ENCODE peak calls at places on chromosomes 5 and 9, in five cellular contexts. Z, V, E, J and F are unnamed samples.

GRCh38 chr5:37658440-37658839 is 181.4 kb downstream of the GDNF start:
- DNase-seq in E (no peak), V (no peak), J (no peak), Z (no peak), F (no peak)

GRCh38 chr9:124342946-124343485 is 72.2 kb downstream of the PSMB7 start:
- DNase-seq in J (no peak), E (peak; percentile 77), V (no peak), Z (peak; percentile 73), F (no peak)

GRCh38 chr9:109422641-109423040 is 75.5 kb downstream of the PTPN3 start:
- DNase-seq in Z (no peak), E (no peak), V (no peak), J (no peak), F (no peak)

GRCh38 chr5:122149691-122150090 is 20.3 kb downstream of the ZNF474 start:
- DNase-seq in J (no peak), Z (no peak), V (no peak), E (no peak), F (no peak)

GRCh38 chr5:133225671-133226152 is 173.9 kb downstream of the HSPA4 start:
- DNase-seq in E (no peak), Z (no peak), J (no peak), V (no peak), F (no peak)

GRCh38 chr5:30390095-30390494 is 803.4 kb upstream of the CDH6 start:
- DNase-seq in J (no peak), V (no peak), Z (no peak), E (no peak), F (no peak)

GRCh38 chr9:5186416-5187169 is 1.2 kb upstream of the INSL6 start:
- DNase-seq in E (no peak), J (no peak), Z (no peak), V (peak; percentile 48), F (no peak)

GRCh38 chr5:139738193-139738592 is 57.4 kb upstream of the PSD2 start:
- DNase-seq in V (no peak), J (no peak), Z (no peak), E (no peak), F (no peak)

GRCh38 chr5:138983984-138984383 is 108.8 kb upstream of the LRRTM2 start:
- DNase-seq in V (no peak), E (no peak), Z (no peak), J (no peak), F (no peak)

GRCh38 chr9:115891929-115892328 is 261.7 kb upstream of the PAPPA start:
- DNase-seq in V (no peak), J (no peak), E (no peak), Z (no peak), F (no peak)

GRCh38 chr5:181133610-181134231 is 2.8 kb upstream of the OR2V1 start:
- DNase-seq in J (no peak), Z (peak; percentile 88), V (peak; percentile 29), E (no peak), F (no peak)

GRCh38 chr5:127359502-127359901 is 68.9 kb downstream of the MEGF10 start:
- DNase-seq in E (no peak), J (no peak), V (no peak), Z (no peak), F (no peak)

GRCh38 chr9:33106827-33107621 is 30.6 kb upstream of the SMU1 start:
- DNase-seq in V (no peak), Z (peak; percentile 67), J (no peak), E (no peak), F (no peak)

GRCh38 chr9:114092336-114092735 is 6.8 kb downstream of the KIF12 start:
- DNase-seq in E (no peak), V (no peak), Z (no peak), J (no peak), F (peak; percentile 53)

GRCh38 chr9:136831720-136832104 is 10.6 kb upstream of the AJM1 start:
- DNase-seq in Z (peak; percentile 56), E (peak; percentile 28), J (no peak), V (no peak), F (no peak)

DNA sequence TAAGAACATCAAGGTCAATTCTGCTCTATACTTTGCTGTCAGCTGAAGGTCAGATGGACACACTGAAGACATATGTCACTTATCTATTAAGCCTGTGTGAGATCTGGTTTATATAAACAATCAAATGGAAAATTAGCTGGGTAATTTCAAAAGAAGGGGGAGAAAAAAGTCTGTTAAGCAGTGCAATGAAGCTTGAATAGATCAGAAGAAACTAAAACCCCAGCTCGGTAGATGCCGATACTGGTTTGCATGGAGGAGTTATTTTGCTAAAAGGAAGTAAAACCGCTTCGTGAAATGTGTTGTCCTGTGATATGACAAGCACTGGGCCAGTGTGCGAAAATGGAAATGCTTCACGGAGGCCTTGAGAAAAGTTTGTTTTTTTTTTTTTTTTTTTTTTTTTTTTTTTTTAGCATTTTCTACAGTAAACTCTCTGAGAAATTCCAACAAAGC is 148.8 kb downstream of the MEF2C start:
- DNase-seq in Z (no peak), J (no peak), V (no peak), E (peak; percentile 63), F (no peak)
- TF ChIP-seq POLR2A in Z (no peak), J (no peak), V (no peak), E (no peak), F (no peak)

GRCh38 chr9:138116521-138116920 is 238.9 kb downstream of the CACNA1B start:
- DNase-seq in E (no peak), V (no peak), J (no peak), Z (no peak), F (no peak)
- TF ChIP-seq CTCF in E (no peak), V (no peak), J (no peak), Z (no peak), F (no peak)

DNA sequence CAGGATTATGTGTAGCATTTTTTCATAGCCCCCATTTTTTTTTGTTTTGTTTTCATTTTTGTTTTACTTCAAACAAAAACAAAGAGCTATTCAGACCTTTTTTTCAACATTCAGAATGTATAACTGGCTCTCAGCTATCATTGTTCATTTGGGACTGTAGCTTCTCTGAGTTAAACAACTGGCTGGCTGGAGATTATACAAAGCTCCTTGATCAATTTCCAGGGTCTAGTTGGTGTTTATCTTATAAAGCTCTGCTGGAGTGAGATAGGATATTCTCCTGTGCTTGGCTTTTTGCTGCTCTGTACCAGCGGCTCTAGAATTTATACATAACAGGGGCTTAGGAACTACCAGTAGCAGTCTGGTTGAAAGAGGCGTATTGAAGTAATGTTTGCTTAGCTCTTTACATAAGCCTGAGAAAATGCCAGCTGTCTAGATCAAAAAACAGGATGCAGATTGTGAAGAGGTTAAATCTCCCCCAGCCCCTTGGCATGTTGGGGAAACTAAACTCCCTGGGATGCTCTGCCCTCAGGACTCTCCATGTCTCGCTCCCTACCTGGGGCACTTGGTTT is 15.2 kb downstream of the GARNL3 start:
- DNase-seq in Z (no peak), V (no peak), J (no peak), E (no peak), F (no peak)
- TF ChIP-seq POLR2A in Z (no peak), V (no peak), J (no peak), E (no peak), F (no peak)

DNA sequence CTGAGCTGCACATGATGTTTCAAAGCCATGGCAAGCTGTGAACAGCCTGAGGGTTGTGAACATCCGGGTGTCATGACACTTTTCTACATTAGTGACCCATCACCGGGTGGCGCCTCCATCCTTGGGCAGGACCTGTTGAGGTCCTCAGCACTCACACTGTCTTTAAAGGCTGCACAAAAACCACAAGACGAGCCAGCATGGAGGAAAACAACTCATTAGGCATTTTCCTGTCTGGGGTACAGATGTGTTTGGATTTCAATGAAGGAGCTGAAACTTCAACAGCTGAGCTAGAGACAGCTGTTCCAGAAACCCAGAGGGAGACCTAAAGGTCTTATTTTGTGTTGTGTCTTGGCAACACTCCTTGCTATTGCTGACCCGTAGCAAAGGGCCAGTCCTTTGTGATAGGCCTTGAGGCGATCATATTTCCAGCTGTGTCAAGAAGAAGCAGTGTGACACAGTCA is 151.9 kb upstream of the VLDLR start:
- DNase-seq in Z (no peak), E (peak; percentile 65), J (no peak), V (no peak), F (no peak)
- TF ChIP-seq CTCF in Z (peak; percentile 10), E (no peak), J (peak; percentile 14), V (peak; percentile 12), F (no peak)

GRCh38 chr9:95511232-95511951 is 5.4 kb downstream of the PTCH1 start:
- DNase-seq in V (no peak), Z (no peak), E (peak; percentile 85), J (peak; percentile 92), F (peak; percentile 82)

GRCh38 chr9:95509851-95510529 is 6.8 kb downstream of the PTCH1 start:
- DNase-seq in V (no peak), Z (no peak), J (no peak), E (peak; percentile 51), F (no peak)

GRCh38 chr9:95508968-95509850 is 7.6 kb downstream of the PTCH1 start:
- DNase-seq in E (peak; percentile 84), V (peak; percentile 69), J (peak; percentile 82), Z (peak; percentile 85), F (peak; percentile 89)

GRCh38 chr9:95511952-95512750 is 4.6 kb downstream of the PTCH1 start:
- DNase-seq in J (peak; percentile 64), E (no peak), Z (no peak), V (no peak), F (no peak)

DNA sequence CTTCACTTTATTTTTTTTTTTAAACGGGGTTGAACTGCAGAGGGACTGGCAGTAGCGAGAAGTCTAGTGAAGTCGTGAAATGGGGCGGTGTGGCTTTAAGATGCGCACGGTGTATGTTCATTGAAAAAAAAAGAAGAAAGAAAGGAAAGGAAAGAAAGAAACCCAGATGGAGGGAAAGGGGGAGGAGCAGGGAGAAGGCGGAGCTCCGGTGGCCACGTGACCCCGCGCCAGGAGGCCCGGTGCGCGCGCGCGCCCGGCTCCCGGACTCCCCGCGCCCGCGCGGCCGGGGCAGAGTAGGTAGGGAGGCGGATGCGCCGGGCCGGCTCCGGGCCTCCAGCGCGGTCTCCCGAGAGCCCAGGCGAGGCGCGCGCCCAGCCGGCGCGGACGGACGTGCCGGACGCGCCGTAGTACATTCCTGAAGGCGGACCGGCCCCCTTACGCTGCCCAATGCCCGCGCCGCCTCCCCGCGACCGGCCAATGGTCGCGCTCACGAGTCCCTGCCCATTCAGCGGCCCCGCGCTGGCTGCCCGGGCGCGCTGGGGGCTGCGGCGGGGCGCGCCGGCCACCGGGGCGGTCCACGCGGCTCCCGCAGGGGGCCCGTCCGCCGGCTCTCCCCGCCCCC is 6.0 kb downstream of the PTCH1 start:
- DNase-seq in E (peak; percentile 89), Z (peak; percentile 93), V (peak; percentile 86), J (peak; percentile 89), F (peak; percentile 91)
- TF ChIP-seq POLR2A in E (peak; percentile 54), Z (peak; percentile 64), V (no peak), J (peak; percentile 62), F (peak; percentile 25)

DNA sequence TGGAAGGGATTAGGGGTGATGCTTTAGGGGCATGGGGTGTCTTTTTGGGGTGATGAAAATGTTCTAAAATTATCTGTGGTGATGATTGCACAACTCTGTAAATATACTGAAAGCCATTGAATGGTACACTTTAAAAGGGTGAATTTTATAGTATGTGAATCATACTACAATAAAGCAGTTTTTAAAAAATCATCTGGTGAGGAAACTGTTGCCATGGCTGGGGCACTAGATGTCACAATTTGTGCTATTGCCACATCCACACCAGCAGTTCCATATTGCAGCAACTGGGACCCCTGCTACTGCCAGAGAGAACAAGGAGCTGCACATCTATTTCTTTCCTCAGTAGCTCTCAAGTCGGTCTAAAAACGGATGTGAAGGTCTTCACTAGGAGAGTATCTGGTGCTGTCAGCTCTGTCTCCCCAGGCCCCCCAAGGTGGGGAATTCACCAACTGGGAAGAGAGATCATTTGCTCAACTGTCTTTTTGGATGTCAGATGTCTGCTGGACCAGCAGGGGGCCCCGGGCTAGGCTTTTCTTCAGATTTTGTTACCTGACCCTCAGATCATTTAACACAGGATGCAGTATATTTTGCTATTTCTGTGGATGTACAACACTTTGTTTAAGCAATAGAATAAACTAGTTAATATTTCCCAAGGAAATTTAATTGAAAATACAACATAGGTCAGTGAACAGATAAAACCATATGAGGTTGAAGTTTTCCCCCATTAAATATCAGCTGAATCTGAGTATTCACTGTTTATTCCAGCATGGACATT is 13.2 kb downstream of the CMYA5 start:
- DNase-seq in V (no peak), Z (no peak), E (no peak), J (peak; percentile 60), F (no peak)
- TF ChIP-seq CTCF in V (peak; percentile 33), Z (peak; percentile 65), E (no peak), J (peak; percentile 47), F (no peak)

GRCh38 chr5:13917061-13917460 is 27.4 kb downstream of the DNAH5 start:
- DNase-seq in J (no peak), E (no peak), V (no peak), Z (no peak), F (no peak)
- TF ChIP-seq POLR2A in J (no peak), E (no peak), V (no peak), Z (no peak), F (no peak)